ENCODE peak calls at places on chromosomes 16 and 17, in ten cellular contexts. M is mucosa of descending colon, K is heart left ventricle, D is psoas muscle, O is tibial artery, J is AG04449, N is progenitor cell of endocrine pancreas, E is dorsolateral prefrontal cortex, F is fibroblast of pulmonary artery, A is stomach. Y is an unnamed sample.

GRCh38 chr17:49521088-49521450 is 26.0 kb downstream of the NGFR start:
- DNase-seq in M (no peak), K (no peak), D (no peak), O (no peak), J (no peak), N (no peak), E (no peak), F (no peak), A (no peak), Y (no peak)

GRCh38 chr17:58325289-58325726 is 3.3 kb downstream of the TSPOAP1 start:
- DNase-seq in M (no peak), K (peak; percentile 19), D (no peak), O (no peak), J (no peak), N (peak; percentile 31), E (no peak), F (no peak), A (no peak), Y (no peak)

GRCh38 chr16:53031323-53031942 is 21.3 kb downstream of the CHD9NB start:
- DNase-seq in M (no peak), K (no peak), D (no peak), O (no peak), J (no peak), N (no peak), E (no peak), F (no peak), A (no peak), Y (no peak)

GRCh38 chr16:3063617-3064389 is 1.6 kb upstream of the IL32 start:
- DNase-seq in M (no peak), K (no peak), D (no peak), O (no peak), J (no peak), N (no peak), E (no peak), F (no peak), A (no peak), Y (no peak)

GRCh38 chr17:81488276-81488860 is 24.2 kb downstream of the ACTG1 start:
- DNase-seq in M (peak; percentile 29), K (no peak), D (peak; percentile 49), O (no peak), J (no peak), N (no peak), E (no peak), F (no peak), A (no peak), Y (no peak)

GRCh38 chr16:66950971-66951790 is 9.9 kb upstream of the CES3 start:
- DNase-seq in M (no peak), K (no peak), D (no peak), O (no peak), J (no peak), N (no peak), E (no peak), F (no peak), A (no peak), Y (no peak)

GRCh38 chr16:11264155-11264832 is 4.8 kb downstream of the TNP2 start:
- DNase-seq in M (no peak), K (no peak), D (no peak), O (no peak), J (no peak), N (no peak), E (no peak), F (no peak), A (no peak), Y (no peak)

GRCh38 chr16:74984194-74984669 is 691 bp downstream of the WDR59 start:
- DNase-seq in M (no peak), K (no peak), D (no peak), O (no peak), J (no peak), N (peak; percentile 17), E (no peak), F (peak; percentile 40), A (no peak), Y (no peak)

GRCh38 chr17:65750678-65751077 is 189.2 kb upstream of the AXIN2 start:
- DNase-seq in M (peak; percentile 87), K (peak; percentile 79), D (peak; percentile 65), O (no peak), J (peak; percentile 50), N (no peak), E (no peak), F (peak; percentile 87), A (peak; percentile 87), Y (peak; percentile 92)

DNA sequence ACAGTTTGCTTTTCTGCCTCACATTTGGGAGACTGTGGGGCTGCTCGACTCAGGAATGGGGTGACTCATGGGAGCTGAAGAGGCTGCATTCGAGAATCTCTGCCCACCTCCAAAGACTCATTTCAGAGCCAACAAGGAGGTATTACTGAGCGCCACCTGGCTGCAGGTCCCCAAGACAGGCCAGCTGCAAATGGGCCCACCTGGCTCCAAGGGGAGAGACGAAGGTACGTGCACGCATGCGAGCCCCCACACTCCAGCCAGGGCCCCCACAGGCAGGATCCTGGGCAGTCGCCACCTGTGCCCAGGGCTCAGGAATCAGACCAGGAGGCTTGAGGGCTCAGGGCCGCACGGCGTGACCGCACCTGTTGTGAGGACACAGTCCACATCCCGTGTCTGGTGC is 6.0 kb downstream of the HAGHL start:
- DNase-seq in M (no peak), K (no peak), D (no peak), O (no peak), J (no peak), N (no peak), E (peak; percentile 60), F (no peak), A (no peak), Y (no peak)
- TF ChIP-seq CTCF in M (no peak), K (no peak), D (no peak), O (no peak), J (no peak), N (no peak), E (no peak), F (no peak), A (no peak), Y (no peak)

GRCh38 chr16:71547168-71547567 is 20.9 kb downstream of the CHST4 start:
- DNase-seq in M (no peak), K (no peak), D (no peak), O (no peak), J (no peak), N (no peak), E (no peak), F (no peak), A (no peak), Y (no peak)

GRCh38 chr16:71536752-71537499 is 10.7 kb downstream of the CHST4 start:
- DNase-seq in M (no peak), K (no peak), D (no peak), O (no peak), J (no peak), N (no peak), E (no peak), F (no peak), A (no peak), Y (no peak)

GRCh38 chr16:71537643-71538042 is 11.4 kb downstream of the CHST4 start:
- DNase-seq in M (peak; percentile 67), K (no peak), D (no peak), O (no peak), J (no peak), N (peak; percentile 32), E (no peak), F (peak; percentile 56), A (no peak), Y (peak; percentile 29)

DNA sequence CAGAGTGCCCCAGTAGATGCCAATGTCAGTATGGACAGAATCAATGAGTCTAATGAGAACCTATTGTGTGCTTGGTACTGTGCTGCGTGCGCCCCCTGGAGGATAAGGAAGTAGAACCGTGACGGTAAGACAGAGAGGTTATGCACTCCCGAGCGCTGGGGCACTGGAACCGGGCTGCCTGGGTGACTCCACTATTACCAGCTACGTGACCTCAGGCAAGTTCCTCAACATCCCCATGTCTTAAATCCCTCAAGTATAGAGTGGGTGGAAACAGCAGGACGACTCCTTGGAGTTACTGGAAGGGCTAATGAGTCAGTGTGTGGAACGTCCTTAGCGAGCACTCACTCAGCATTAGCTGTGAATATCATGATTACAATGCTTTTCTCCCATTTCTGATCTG is 16.2 kb downstream of the CHST4 start:
- DNase-seq in M (peak; percentile 75), K (peak; percentile 32), D (peak; percentile 13), O (peak; percentile 46), J (no peak), N (peak; percentile 18), E (no peak), F (peak; percentile 23), A (peak; percentile 48), Y (no peak)
- TF ChIP-seq CTCF in M (no peak), K (peak; percentile 48), D (peak; percentile 7), O (no peak), J (peak; percentile 51), N (peak; percentile 60), E (no peak), F (peak; percentile 53), A (no peak), Y (no peak)

GRCh38 chr16:89572478-89573205 is 2.9 kb upstream of the CPNE7 start:
- DNase-seq in M (no peak), K (no peak), D (peak; percentile 13), O (no peak), J (no peak), N (no peak), E (no peak), F (no peak), A (no peak), Y (no peak)

GRCh38 chr16:89575247-89576172 is at the start of gene CPNE7:
- DNase-seq in M (no peak), K (no peak), D (peak; percentile 16), O (no peak), J (no peak), N (no peak), E (no peak), F (no peak), A (no peak), Y (no peak)

GRCh38 chr16:89573826-89574680 is 1.5 kb upstream of the CPNE7 start:
- DNase-seq in M (no peak), K (no peak), D (peak; percentile 5), O (no peak), J (no peak), N (no peak), E (no peak), F (no peak), A (no peak), Y (no peak)

GRCh38 chr16:89576173-89577054 is 856 bp downstream of the CPNE7 start:
- DNase-seq in M (no peak), K (no peak), D (peak; percentile 10), O (no peak), J (no peak), N (no peak), E (no peak), F (no peak), A (no peak), Y (no peak)

DNA sequence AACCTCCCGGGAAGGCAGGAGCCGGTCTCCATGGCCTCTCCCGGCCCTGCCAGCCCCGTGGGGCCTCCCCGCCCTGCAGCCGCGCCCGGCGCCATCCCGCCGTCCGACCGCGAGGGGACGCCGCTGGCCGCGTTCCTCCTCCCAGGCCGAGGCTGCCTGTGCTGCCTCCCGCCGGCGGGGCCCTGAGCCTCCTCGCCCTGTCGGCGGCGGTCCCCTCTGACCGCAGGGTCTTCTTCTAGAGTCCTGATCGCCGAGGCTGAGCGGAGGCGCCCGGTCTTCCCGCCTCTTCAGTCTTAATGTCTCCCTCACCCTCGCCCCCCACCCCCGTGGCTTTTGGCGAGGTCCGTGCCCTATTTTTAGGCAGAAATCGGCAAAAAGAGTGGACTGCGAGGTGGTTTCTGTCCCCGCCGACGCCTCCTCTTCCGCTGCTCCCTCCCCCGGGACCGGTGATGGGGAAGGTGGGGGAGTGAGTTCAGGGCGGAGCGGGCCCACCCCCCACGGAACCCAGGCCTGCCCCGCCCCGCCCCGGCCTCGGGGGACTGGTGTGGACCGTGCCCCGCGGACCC is 794 bp upstream of the CPNE7 start:
- DNase-seq in M (peak; percentile 68), K (no peak), D (peak; percentile 58), O (no peak), J (no peak), N (peak; percentile 52), E (no peak), F (peak; percentile 73), A (peak; percentile 77), Y (no peak)
- TF ChIP-seq CTCF in M (peak; percentile 48), K (peak; percentile 60), D (peak; percentile 41), O (peak; percentile 36), J (peak; percentile 83), N (peak; percentile 67), E (peak; percentile 21), F (peak; percentile 32), A (peak; percentile 57), Y (peak; percentile 85)

GRCh38 chr16:55120408-55120807 is 189.7 kb downstream of the IRX5 start:
- DNase-seq in M (no peak), K (no peak), D (no peak), O (no peak), J (no peak), N (no peak), E (no peak), F (no peak), A (no peak), Y (no peak)
- TF ChIP-seq CTCF in M (no peak), K (no peak), D (peak; percentile 29), O (no peak), J (no peak), N (no peak), E (no peak), F (no peak), A (no peak), Y (no peak)